ENCODE peak calls at places on chromosomes 1 and 21, in seven cellular contexts. J, W, O, X, B, L and T are unnamed samples.

GRCh38 chr21:37452222-37452621 is 85.6 kb downstream of the DYRK1A start:
- DNase-seq in J (no peak), W (no peak), O (no peak), X (no peak), B (peak), L (no peak), T (peak)

GRCh38 chr1:203428981-203429599 is 46.5 kb upstream of the PRELP start:
- DNase-seq in J (peak), W (no peak), O (no peak), X (no peak), B (no peak), L (no peak), T (no peak)

GRCh38 chr1:200488375-200489165 is 78.7 kb upstream of the ZNF281 start:
- DNase-seq in J (peak), W (peak), O (peak), X (peak), B (peak), L (peak), T (peak)

GRCh38 chr1:1299686-1300351 is 7.9 kb downstream of the ACAP3 start:
- DNase-seq in J (no peak), W (no peak), O (no peak), X (no peak), B (no peak), L (no peak), T (peak)

GRCh38 chr1:149848811-149849210 is 50.6 kb upstream of the BOLA1 start:
- DNase-seq in J (peak), W (no peak), O (no peak), X (no peak), B (no peak), L (no peak), T (peak)

GRCh38 chr1:98389809-98390208 is 271.7 kb upstream of the SNX7 start:
- DNase-seq in J (no peak), W (no peak), O (no peak), X (no peak), B (peak), L (no peak), T (peak)

GRCh38 chr1:151399890-151400235 is 490 bp downstream of the PSMB4 start:
- DNase-seq in J (peak), W (peak), O (peak), X (no peak), B (peak), L (peak), T (peak)

GRCh38 chr1:225653463-225654276 is 747 bp upstream of the ENAH start:
- DNase-seq in J (peak), W (peak), O (peak), X (peak), B (peak), L (peak), T (peak)

GRCh38 chr1:61337037-61337436 is 254.7 kb downstream of the NFIA start:
- DNase-seq in J (peak), W (no peak), O (no peak), X (no peak), B (no peak), L (no peak), T (no peak)

GRCh38 chr1:18473195-18473815 is 7.4 kb upstream of the KLHDC7A start:
- DNase-seq in J (no peak), W (no peak), O (no peak), X (no peak), B (no peak), L (no peak), T (no peak)

GRCh38 chr1:243254233-243254926 is 701 bp downstream of the CEP170 start:
- DNase-seq in J (peak), W (peak), O (peak), X (peak), B (peak), L (no peak), T (peak)